ENCODE peak calls at places on chromosome 12, in eight cellular contexts. P is NCI-H1092; K is cardiac muscle cell; J is activated CD4-positive, alpha-beta T cell treated with anti-CD3 and anti-CD28 coated beads, Interleukin-2, amount 50 U/mL, for 4 hours; C is stimulated activated effector memory CD8-positive, alpha-beta T cell treated with anti-CD3 and anti-CD28 coated beads, Interleukin-12 subunit alpha, Interleukin-12 subunit beta, amount 100 ng/mL, for 72 hours; S is hypothalamus; D is LoVo; B is left colon. N is an unnamed sample.
A peak's percentile ranks its signal among the peaks of the same experiment; 100 is the strongest.

GRCh38 chr12:65609359-65609771 is 214.9 kb upstream of the HMGA2 start:
- DNase-seq in C (no peak), D (peak; percentile 70), S (no peak), P (no peak), K (no peak), B (no peak), J (no peak), N (peak; percentile 66)

GRCh38 chr12:58502236-58502635 is 418.1 kb downstream of the LRIG3 start:
- DNase-seq in B (peak; percentile 4), K (peak; percentile 54), S (peak; percentile 3), C (no peak), J (no peak), D (no peak), P (peak; percentile 85), N (no peak)

GRCh38 chr12:47946413-47947107 is 16.8 kb upstream of the TMEM106C start:
- DNase-seq in S (no peak), B (no peak), J (no peak), C (no peak), P (no peak), K (no peak), D (no peak), N (no peak)

GRCh38 chr12:55972045-55972843 is 1.6 kb upstream of the RAB5B start:
- DNase-seq in J (no peak), K (no peak), S (no peak), C (no peak), P (no peak), D (peak; percentile 66), B (no peak), N (peak; percentile 46)

GRCh38 chr12:54135621-54136027 is 53.2 kb downstream of the SMUG1 start:
- DNase-seq in P (no peak), C (no peak), B (no peak), J (no peak), K (peak; percentile 33), D (peak; percentile 84), S (no peak), N (no peak)

GRCh38 chr12:26795899-26796298 is 37.1 kb downstream of the ITPR2 start:
- DNase-seq in C (no peak), S (no peak), D (no peak), B (no peak), P (no peak), K (no peak), J (no peak), N (no peak)

GRCh38 chr12:109467978-109468676 is 9.0 kb downstream of the KCTD10 start:
- DNase-seq in C (no peak), B (peak; percentile 74), K (no peak), J (no peak), P (no peak), S (no peak), D (no peak), N (no peak)

GRCh38 chr12:9319044-9319841 is 111.0 kb upstream of the PZP start:
- DNase-seq in D (no peak), C (no peak), P (no peak), J (no peak), B (no peak), S (no peak), K (no peak), N (no peak)

GRCh38 chr12:105459760-105460325 is 129.4 kb downstream of the C12orf75 start:
- DNase-seq in D (no peak), B (no peak), J (no peak), K (no peak), S (no peak), P (no peak), C (no peak), N (no peak)

GRCh38 chr12:24380122-24380521 is 430.7 kb upstream of the SOX5 start:
- DNase-seq in B (no peak), D (no peak), K (no peak), C (no peak), S (no peak), J (no peak), P (no peak), N (no peak)

GRCh38 chr12:70652451-70652850 is 15.2 kb upstream of the PTPRB start:
- DNase-seq in K (no peak), C (no peak), J (no peak), D (no peak), P (no peak), S (no peak), B (no peak), N (no peak)

GRCh38 chr12:115871714-115872113 is 405.8 kb downstream of the MED13L start:
- DNase-seq in C (no peak), S (no peak), J (no peak), B (no peak), K (peak; percentile 47), D (peak; percentile 56), P (no peak), N (peak; percentile 6)

GRCh38 chr12:20282411-20282810 is 85.9 kb upstream of the PDE3A start:
- DNase-seq in J (no peak), B (no peak), S (no peak), K (no peak), D (no peak), C (no peak), P (no peak), N (no peak)

GRCh38 chr12:53327435-53328042 is 6.1 kb upstream of the AAAS start:
- DNase-seq in P (no peak), B (no peak), S (no peak), C (no peak), K (no peak), J (no peak), D (no peak), N (no peak)

GRCh38 chr12:44817687-44818086 is 58.4 kb downstream of the NELL2 start:
- DNase-seq in S (no peak), B (no peak), P (no peak), C (no peak), K (no peak), D (no peak), J (no peak), N (no peak)

GRCh38 chr12:115709410-115710065 is 568.0 kb downstream of the MED13L start:
- DNase-seq in P (peak; percentile 64), J (no peak), S (no peak), K (no peak), D (no peak), C (no peak), B (peak; percentile 16), N (peak; percentile 27)

GRCh38 chr12:49340971-49341776 is 4.2 kb upstream of the C1QL4 start:
- DNase-seq in J (no peak), P (no peak), B (no peak), D (no peak), C (no peak), K (no peak), S (no peak), N (no peak)

GRCh38 chr12:68245071-68246021 is 8.1 kb downstream of the IL22 start:
- DNase-seq in S (no peak), C (no peak), K (peak; percentile 92), B (no peak), P (no peak), J (no peak), D (no peak), N (no peak)

GRCh38 chr12:60689137-60689536 is 1093.3 kb downstream of the SLC16A7 start:
- DNase-seq in P (no peak), B (no peak), K (no peak), D (no peak), S (no peak), J (no peak), C (no peak), N (no peak)

GRCh38 chr12:117514016-117514415 is 152.6 kb upstream of the NOS1 start:
- DNase-seq in P (peak; percentile 56), J (no peak), K (peak; percentile 21), D (no peak), B (no peak), C (no peak), S (peak; percentile 8), N (no peak)

GRCh38 chr12:102848832-102849231 is 68.2 kb downstream of the PAH start:
- DNase-seq in S (no peak), C (no peak), K (no peak), B (no peak), P (no peak), D (no peak), J (no peak), N (no peak)

GRCh38 chr12:80627773-80628172 is 79.7 kb upstream of the MYF6 start:
- DNase-seq in P (no peak), C (no peak), S (no peak), K (no peak), B (no peak), J (no peak), D (no peak), N (peak; percentile 56)

GRCh38 chr12:78442454-78442801 is 422.1 kb upstream of the SYT1 start:
- DNase-seq in S (no peak), J (no peak), C (no peak), D (no peak), K (no peak), P (no peak), B (no peak), N (peak; percentile 8)